ENCODE peak calls at places on chromosomes 11 and 22, in seven cellular contexts. Z is heart left ventricle; H is stimulated activated CD4-positive, alpha-beta T cell treated with anti-CD3 and anti-CD28 coated beads, Interleukin-2, amount 100 ng/mL, for 48 hours; N is substantia nigra; W is NCI-H1092 treated with DMSO at 0.1 percent for 48 hours; E is HFF-Myc; X is nucleus accumbens. D is an unnamed sample.

GRCh38 chr11:35133656-35134055 is 5.3 kb upstream of the CD44 start:
- DNase-seq in Z (no peak), H (no peak), N (no peak), W (no peak), E (no peak), X (no peak), D (no peak)

GRCh38 chr11:105392546-105392945 is 217.3 kb upstream of the GRIA4 start:
- DNase-seq in Z (no peak), H (no peak), N (no peak), W (no peak), E (no peak), X (no peak), D (no peak)

GRCh38 chr22:24200616-24201212 is 19.4 kb downstream of the SUSD2 start:
- DNase-seq in Z (no peak), H (no peak), N (no peak), W (no peak), E (no peak), X (no peak), D (no peak)

GRCh38 chr22:25369133-25369532 is 149.7 kb downstream of the CRYBB2 start:
- DNase-seq in Z (no peak), H (no peak), N (no peak), W (no peak), E (no peak), X (no peak), D (no peak)

GRCh38 chr11:47257518-47258316 is at the start of gene NR1H3:
- DNase-seq in Z (peak; percentile 89), H (no peak), N (peak; percentile 36), W (no peak), E (peak; percentile 55), X (no peak), D (peak; percentile 51)

GRCh38 chr11:76237914-76238313 is 31.6 kb upstream of the WNT11 start:
- DNase-seq in Z (no peak), H (no peak), N (no peak), W (peak; percentile 17), E (peak; percentile 37), X (no peak), D (peak; percentile 32)

GRCh38 chr22:22005945-22006595 is 23.5 kb upstream of the TOP3B start:
- DNase-seq in Z (no peak), H (no peak), N (no peak), W (no peak), E (no peak), X (no peak), D (no peak)

GRCh38 chr11:114260077-114260476 is 36.1 kb upstream of the NNMT start:
- DNase-seq in Z (no peak), H (no peak), N (no peak), W (no peak), E (no peak), X (no peak), D (no peak)

GRCh38 chr22:38862375-38863329 is 9.4 kb downstream of the CBX6 start:
- DNase-seq in Z (no peak), H (no peak), N (peak; percentile 12), W (peak; percentile 23), E (no peak), X (no peak), D (no peak)

GRCh38 chr22:37330200-37331033 is 48.1 kb downstream of the CYTH4 start:
- DNase-seq in Z (no peak), H (peak; percentile 44), N (peak; percentile 14), W (peak; percentile 68), E (peak; percentile 74), X (peak; percentile 10), D (peak; percentile 86)

GRCh38 chr11:117985953-117986887 is at the start of gene IL10RA:
- DNase-seq in Z (peak; percentile 78), H (peak; percentile 80), N (peak; percentile 76), W (peak; percentile 55), E (no peak), X (no peak), D (peak; percentile 93)

GRCh38 chr11:130054966-130055365 is 14.7 kb upstream of the APLP2 start:
- DNase-seq in Z (no peak), H (no peak), N (no peak), W (no peak), E (no peak), X (no peak), D (no peak)

GRCh38 chr11:120622189-120622912 is 110.8 kb downstream of the GRIK4 start:
- DNase-seq in Z (no peak), H (no peak), N (no peak), W (no peak), E (no peak), X (no peak), D (no peak)

GRCh38 chr22:36467042-36467810 is 14.2 kb downstream of the TXN2 start:
- DNase-seq in Z (peak; percentile 84), H (no peak), N (no peak), W (peak; percentile 29), E (no peak), X (no peak), D (no peak)

GRCh38 chr22:17988800-17989513 is 35.4 kb downstream of the MICAL3 start:
- DNase-seq in Z (peak; percentile 37), H (no peak), N (no peak), W (no peak), E (no peak), X (no peak), D (no peak)

GRCh38 chr22:17479129-17479528 is 84.2 kb upstream of the SLC25A18 start:
- DNase-seq in Z (no peak), H (no peak), N (no peak), W (no peak), E (no peak), X (no peak), D (no peak)

GRCh38 chr11:122778148-122778547 is 60.2 kb upstream of the CRTAM start:
- DNase-seq in Z (no peak), H (no peak), N (no peak), W (no peak), E (no peak), X (no peak), D (no peak)

GRCh38 chr22:46057206-46057605 is 80.2 kb upstream of the WNT7B start:
- DNase-seq in Z (no peak), H (no peak), N (no peak), W (no peak), E (no peak), X (no peak), D (no peak)

GRCh38 chr11:17197431-17197898 is 10.3 kb downstream of the PIK3C2A start:
- DNase-seq in Z (no peak), H (no peak), N (no peak), W (no peak), E (no peak), X (no peak), D (no peak)

GRCh38 chr11:68118753-68119448 is 2.3 kb downstream of the CHKA start:
- DNase-seq in Z (no peak), H (no peak), N (no peak), W (no peak), E (no peak), X (no peak), D (no peak)

GRCh38 chr11:129732926-129733325 is 82.7 kb upstream of the TMEM45B start:
- DNase-seq in Z (no peak), H (no peak), N (no peak), W (no peak), E (no peak), X (no peak), D (no peak)

GRCh38 chr11:128463386-128463829 is 124.0 kb downstream of the ETS1 start:
- DNase-seq in Z (peak; percentile 67), H (no peak), N (no peak), W (no peak), E (no peak), X (no peak), D (no peak)

GRCh38 chr11:36343436-36343835 is 47.3 kb downstream of the PRR5L start:
- DNase-seq in Z (no peak), H (no peak), N (no peak), W (no peak), E (no peak), X (no peak), D (no peak)

GRCh38 chr22:50298937-50299656 is 8.3 kb downstream of the PLXNB2 start:
- DNase-seq in Z (peak; percentile 72), H (no peak), N (no peak), W (no peak), E (no peak), X (no peak), D (peak; percentile 28)

GRCh38 chr11:57777969-57778317 is 16.3 kb downstream of the CTNND1 start:
- DNase-seq in Z (peak; percentile 35), H (no peak), N (no peak), W (no peak), E (no peak), X (no peak), D (no peak)

GRCh38 chr11:108958446-108959123 is 293.7 kb downstream of the DDX10 start:
- DNase-seq in Z (no peak), H (no peak), N (no peak), W (no peak), E (peak; percentile 67), X (no peak), D (no peak)

GRCh38 chr11:83057721-83058120 is 14.0 kb downstream of the RAB30 start:
- DNase-seq in Z (no peak), H (no peak), N (no peak), W (no peak), E (no peak), X (no peak), D (no peak)

GRCh38 chr22:23698673-23699235 is 7.9 kb downstream of the RGL4 start:
- DNase-seq in Z (no peak), H (no peak), N (no peak), W (no peak), E (no peak), X (no peak), D (no peak)

GRCh38 chr11:104003491-104003890 is 32.9 kb upstream of the DDI1 start:
- DNase-seq in Z (no peak), H (no peak), N (no peak), W (no peak), E (no peak), X (no peak), D (no peak)

GRCh38 chr11:131889146-131889577 is 518.7 kb downstream of the NTM start:
- DNase-seq in Z (no peak), H (no peak), N (no peak), W (peak; percentile 19), E (peak; percentile 82), X (no peak), D (no peak)

GRCh38 chr11:111510311-111510710 is 1.9 kb downstream of the BTG4 start:
- DNase-seq in Z (no peak), H (no peak), N (no peak), W (no peak), E (no peak), X (no peak), D (no peak)

GRCh38 chr11:71930556-71931244 is 1.9 kb downstream of the RNF121 start:
- DNase-seq in Z (no peak), H (peak; percentile 18), N (no peak), W (no peak), E (no peak), X (no peak), D (no peak)

GRCh38 chr11:68038226-68038717 is 553 bp upstream of the TCIRG1 start:
- DNase-seq in Z (peak; percentile 52), H (no peak), N (no peak), W (no peak), E (no peak), X (no peak), D (no peak)

GRCh38 chr22:27185903-27186302 is 528.5 kb downstream of the MIAT start:
- DNase-seq in Z (no peak), H (no peak), N (no peak), W (no peak), E (no peak), X (no peak), D (no peak)

D was measured in HEK293T.